ENCODE peak calls at places on chromosome 4, in six cellular contexts. H is tibial artery, E is right lobe of liver, S is B cell, I is lower lobe of right lung, W is hepatocyte. O is an unnamed sample.

GRCh38 chr4:36351082-36351666 is 69.8 kb downstream of the DTHD1 start:
- DNase-seq in H (no peak), E (peak; percentile 59), S (peak; percentile 33), I (peak; percentile 69), W (peak; percentile 74), O (no peak)

GRCh38 chr4:15778191-15778741 is at the start of gene CD38:
- DNase-seq in H (peak; percentile 69), E (peak; percentile 70), S (peak; percentile 66), I (peak; percentile 51), W (peak; percentile 16), O (no peak)

GRCh38 chr4:173415885-173416658 is 17.2 kb upstream of the SCRG1 start:
- DNase-seq in H (peak; percentile 81), E (peak; percentile 57), S (no peak), I (peak; percentile 85), W (no peak), O (no peak)

GRCh38 chr4:28211714-28212470 is 1351.3 kb downstream of the STIM2 start:
- DNase-seq in H (no peak), E (no peak), S (no peak), I (no peak), W (no peak), O (no peak)

GRCh38 chr4:164251257-164251656 is 502.7 kb upstream of the SMIM31 start:
- DNase-seq in H (no peak), E (no peak), S (no peak), I (no peak), W (no peak), O (no peak)

GRCh38 chr4:122739174-122739573 is 6.7 kb downstream of the BBS12 start:
- DNase-seq in H (no peak), E (no peak), S (no peak), I (no peak), W (no peak), O (no peak)

GRCh38 chr4:120918788-120919187 is 3.7 kb downstream of the PRDM5 start:
- DNase-seq in H (no peak), E (no peak), S (no peak), I (no peak), W (no peak), O (no peak)

GRCh38 chr4:138959421-138959820 is 56.2 kb upstream of the NOCT start:
- DNase-seq in H (no peak), E (no peak), S (no peak), I (no peak), W (no peak), O (no peak)

GRCh38 chr4:181677203-181677602 is 566.0 kb upstream of the TENM3 start:
- DNase-seq in H (no peak), E (no peak), S (no peak), I (no peak), W (no peak), O (no peak)

GRCh38 chr4:22442956-22443355 is 72.9 kb downstream of the ADGRA3 start:
- DNase-seq in H (no peak), E (no peak), S (no peak), I (no peak), W (no peak), O (no peak)

GRCh38 chr4:100208964-100209363 is 18.7 kb upstream of the DDIT4L start:
- DNase-seq in H (no peak), E (no peak), S (no peak), I (no peak), W (peak; percentile 10), O (no peak)

GRCh38 chr4:153270361-153270760 is 66.1 kb downstream of the TRIM2 start:
- DNase-seq in H (no peak), E (no peak), S (no peak), I (no peak), W (no peak), O (no peak)

GRCh38 chr4:31272662-31273061 is 552.5 kb downstream of the PCDH7 start:
- DNase-seq in H (no peak), E (no peak), S (no peak), I (no peak), W (no peak), O (no peak)

GRCh38 chr4:140141196-140141845 is 12.7 kb downstream of the MAML3 start:
- DNase-seq in H (no peak), E (no peak), S (no peak), I (no peak), W (peak; percentile 21), O (no peak)

GRCh38 chr4:1578301-1578781 is 105.8 kb downstream of the FAM53A start:
- DNase-seq in H (no peak), E (peak; percentile 55), S (no peak), I (peak; percentile 54), W (no peak), O (peak; percentile 90)

GRCh38 chr4:17356926-17357325 is 155.0 kb downstream of the QDPR start:
- DNase-seq in H (no peak), E (no peak), S (no peak), I (no peak), W (no peak), O (no peak)

GRCh38 chr4:152045781-152046571 is 285.2 kb upstream of the GATB start:
- DNase-seq in H (no peak), E (no peak), S (peak; percentile 44), I (peak; percentile 69), W (peak; percentile 86), O (no peak)

GRCh38 chr4:100367451-100367850 is 150.4 kb downstream of the EMCN start:
- DNase-seq in H (no peak), E (no peak), S (no peak), I (no peak), W (no peak), O (no peak)

GRCh38 chr4:107808572-107808971 is 16.2 kb upstream of the SGMS2 start:
- DNase-seq in H (no peak), E (no peak), S (no peak), I (no peak), W (no peak), O (no peak)

GRCh38 chr4:152106113-152106763 is 345.4 kb upstream of the GATB start:
- DNase-seq in H (peak; percentile 81), E (no peak), S (no peak), I (peak; percentile 57), W (peak; percentile 90), O (no peak)

GRCh38 chr4:46648088-46648744 is 258.3 kb upstream of the GABRA2 start:
- DNase-seq in H (no peak), E (no peak), S (no peak), I (no peak), W (peak; percentile 68), O (no peak)

GRCh38 chr4:8766610-8767009 is 105.0 kb downstream of the HMX1 start:
- DNase-seq in H (peak; percentile 39), E (peak; percentile 48), S (no peak), I (peak; percentile 36), W (no peak), O (peak; percentile 47)

GRCh38 chr4:189202869-189203271 is 737.8 kb upstream of the FRG1 start:
- DNase-seq in H (no peak), E (no peak), S (no peak), I (no peak), W (peak; percentile 32), O (no peak)

GRCh38 chr4:156686120-156686519 is 285.5 kb downstream of the PDGFC start:
- DNase-seq in H (no peak), E (no peak), S (no peak), I (no peak), W (peak; percentile 33), O (no peak)

GRCh38 chr4:123676550-123677229 is 280.1 kb downstream of the SPRY1 start:
- DNase-seq in H (no peak), E (no peak), S (no peak), I (no peak), W (no peak), O (no peak)

GRCh38 chr4:148770848-148771247 is 328.6 kb upstream of the NR3C2 start:
- DNase-seq in H (no peak), E (no peak), S (no peak), I (no peak), W (no peak), O (no peak)

GRCh38 chr4:128835498-128836222 is 26.2 kb downstream of the JADE1 start:
- DNase-seq in H (peak; percentile 91), E (peak; percentile 65), S (no peak), I (peak; percentile 67), W (no peak), O (no peak)

GRCh38 chr4:39814403-39815185 is 116.7 kb downstream of the UBE2K start:
- DNase-seq in H (no peak), E (no peak), S (peak; percentile 20), I (no peak), W (no peak), O (no peak)

DNA sequence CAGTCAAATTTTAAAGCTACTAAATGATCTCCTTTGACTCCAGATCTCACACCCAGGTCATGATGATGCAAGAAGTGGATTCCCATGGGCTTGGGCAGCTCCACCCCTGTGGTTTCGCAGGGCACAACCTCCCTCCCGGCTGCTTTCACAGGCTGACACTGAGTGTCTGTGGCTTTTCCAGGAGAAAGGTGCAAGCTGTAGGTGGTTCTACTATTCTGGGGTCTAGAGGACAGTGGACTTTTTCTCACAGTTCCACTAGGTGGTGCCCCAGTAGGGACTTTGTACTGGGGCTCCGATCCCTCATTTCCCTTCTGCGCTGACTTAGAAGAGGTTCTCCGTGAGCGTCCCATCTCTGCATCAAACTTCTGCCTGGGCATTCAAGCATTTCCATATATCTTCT is 845.2 kb downstream of the PCDH18 start:
- DNase-seq in H (no peak), E (no peak), S (no peak), I (no peak), W (peak; percentile 11), O (no peak)
- TF ChIP-seq CTCF in H (no peak), E (no peak), S (no peak), I (no peak), W (peak; percentile 11), O (peak; percentile 50)

GRCh38 chr4:119656342-119656741 is 27.7 kb upstream of the PDE5A start:
- DNase-seq in H (no peak), E (no peak), S (no peak), I (no peak), W (no peak), O (no peak)
- TF ChIP-seq CTCF in H (no peak), E (no peak), S (no peak), I (no peak), W (no peak), O (no peak)

GRCh38 chr4:5378002-5378401 is 326.7 kb downstream of the STK32B start:
- DNase-seq in H (no peak), E (no peak), S (no peak), I (no peak), W (no peak), O (no peak)
- TF ChIP-seq CTCF in H (no peak), E (no peak), S (no peak), I (no peak), W (no peak), O (peak; percentile 76)

GRCh38 chr4:175054980-175055379 is 136.8 kb downstream of the ADAM29 start:
- DNase-seq in H (no peak), E (no peak), S (no peak), I (no peak), W (no peak), O (no peak)

GRCh38 chr4:175048111-175048784 is 130.1 kb downstream of the ADAM29 start:
- DNase-seq in H (no peak), E (no peak), S (no peak), I (no peak), W (no peak), O (no peak)

DNA sequence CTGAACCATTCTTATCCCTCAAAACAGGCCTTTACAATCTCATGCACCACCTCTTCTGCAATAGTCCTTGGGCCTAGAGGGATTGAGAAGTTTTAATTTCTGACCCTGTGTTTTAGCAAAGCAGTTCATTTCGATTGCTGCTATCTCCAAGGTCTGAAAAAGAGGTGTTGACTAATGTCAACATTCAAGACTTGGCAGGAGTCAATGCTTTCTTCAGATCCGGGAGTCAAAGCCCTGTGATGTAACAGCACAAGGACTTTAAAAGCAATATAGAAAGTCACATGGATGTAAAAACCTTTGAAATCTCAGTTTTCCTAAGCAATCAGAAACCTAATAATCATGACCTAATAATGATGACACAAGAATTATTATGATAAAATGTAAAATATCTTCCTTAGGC is 133.8 kb downstream of the ADAM29 start:
- DNase-seq in H (no peak), E (no peak), S (no peak), I (no peak), W (no peak), O (no peak)
- TF ChIP-seq CTCF in H (no peak), E (no peak), S (no peak), I (no peak), W (no peak), O (no peak)